ENCODE peak calls at places on chromosomes 11 and 22, in five cellular contexts. One of them, this sample, is unnamed.

GRCh38 chr11:128745296-128746183 is 51.7 kb downstream of the FLI1 start:
- DNase-seq in A549: no peak
- DNase-seq in HepG2: no peak
- DNase-seq in H1: no peak
- DNase-seq in K562: no peak
- DNase-seq in this sample: no peak

GRCh38 chr11:43832536-43832935 is 48.1 kb upstream of the ALKBH3 start:
- DNase-seq in H1: no peak
- DNase-seq in HepG2: no peak
- DNase-seq in A549: no peak
- DNase-seq in K562: no peak
- DNase-seq in this sample: no peak

GRCh38 chr11:120722539-120722938 is 211.0 kb downstream of the GRIK4 start:
- DNase-seq in HepG2: no peak
- DNase-seq in A549: no peak
- DNase-seq in K562: no peak
- DNase-seq in H1: no peak
- DNase-seq in this sample: no peak

GRCh38 chr22:29254283-29254653 is 13.5 kb downstream of the RHBDD3 start:
- DNase-seq in K562: no peak
- DNase-seq in HepG2: no peak
- DNase-seq in H1: no peak
- DNase-seq in A549: no peak
- DNase-seq in this sample: no peak

GRCh38 chr11:78161937-78162336 is 22.5 kb upstream of the ALG8 start:
- DNase-seq in A549: no peak
- DNase-seq in H1: no peak
- DNase-seq in K562: no peak
- DNase-seq in HepG2: no peak
- DNase-seq in this sample: no peak

GRCh38 chr11:115626414-115626813 is 122.2 kb upstream of the CADM1 start:
- DNase-seq in A549: no peak
- DNase-seq in K562: no peak
- DNase-seq in HepG2: no peak
- DNase-seq in H1: no peak
- DNase-seq in this sample: no peak

GRCh38 chr22:48299801-48300200 is 1527.9 kb downstream of the BRD1 start:
- DNase-seq in H1: no peak
- DNase-seq in K562: no peak
- DNase-seq in A549: no peak
- DNase-seq in HepG2: no peak
- DNase-seq in this sample: no peak

GRCh38 chr11:58905141-58905715 is 34.1 kb upstream of the GLYATL1 start:
- DNase-seq in K562: no peak
- DNase-seq in A549: no peak
- DNase-seq in H1: no peak
- DNase-seq in HepG2: no peak
- DNase-seq in this sample: no peak

GRCh38 chr11:114762437-114762836 is 84.1 kb downstream of the NXPE2 start:
- DNase-seq in HepG2: peak
- DNase-seq in H1: peak
- DNase-seq in A549: peak
- DNase-seq in K562: peak
- DNase-seq in this sample: no peak

GRCh38 chr11:120622189-120622912 is 110.8 kb downstream of the GRIK4 start:
- DNase-seq in H1: no peak
- DNase-seq in A549: peak
- DNase-seq in HepG2: no peak
- DNase-seq in K562: peak
- DNase-seq in this sample: no peak

GRCh38 chr11:58446294-58446693 is 4.3 kb upstream of the OR5B12 start:
- DNase-seq in K562: no peak
- DNase-seq in A549: no peak
- DNase-seq in H1: no peak
- DNase-seq in HepG2: no peak
- DNase-seq in this sample: no peak

GRCh38 chr11:108906826-108907225 is 242.0 kb downstream of the DDX10 start:
- DNase-seq in HepG2: no peak
- DNase-seq in A549: no peak
- DNase-seq in K562: no peak
- DNase-seq in H1: no peak
- DNase-seq in this sample: no peak

GRCh38 chr11:8011981-8012444 is 24.9 kb downstream of the EIF3F start:
- DNase-seq in H1: no peak
- DNase-seq in HepG2: no peak
- DNase-seq in K562: no peak
- DNase-seq in A549: no peak
- DNase-seq in this sample: no peak

GRCh38 chr11:7439921-7440320 is 45.4 kb upstream of the OLFML1 start:
- DNase-seq in A549: no peak
- DNase-seq in K562: no peak
- DNase-seq in HepG2: no peak
- DNase-seq in H1: no peak
- DNase-seq in this sample: no peak

GRCh38 chr11:112024178-112024777 is 930 bp upstream of the DLAT start:
- DNase-seq in HepG2: no peak
- DNase-seq in H1: no peak
- DNase-seq in A549: no peak
- DNase-seq in K562: peak
- DNase-seq in this sample: no peak

GRCh38 chr11:10818594-10818993 is 9.9 kb upstream of the EIF4G2 start:
- DNase-seq in HepG2: no peak
- DNase-seq in H1: no peak
- DNase-seq in K562: no peak
- DNase-seq in A549: peak
- DNase-seq in this sample: no peak

GRCh38 chr11:73227571-73228211 is 9.6 kb downstream of the P2RY2 start:
- DNase-seq in HepG2: no peak
- DNase-seq in H1: no peak
- DNase-seq in K562: peak
- DNase-seq in A549: no peak
- DNase-seq in this sample: no peak

GRCh38 chr11:22725079-22725478 is 58.7 kb downstream of the GAS2 start:
- DNase-seq in A549: no peak
- DNase-seq in H1: no peak
- DNase-seq in K562: no peak
- DNase-seq in HepG2: no peak
- DNase-seq in this sample: no peak

GRCh38 chr22:17085277-17086091 is 684 bp downstream of the IL17RA start:
- DNase-seq in H1: no peak
- DNase-seq in HepG2: no peak
- DNase-seq in A549: no peak
- DNase-seq in K562: peak
- DNase-seq in this sample: no peak

GRCh38 chr11:36376888-36377758 is 81.0 kb downstream of the PRR5L start:
- DNase-seq in HepG2: no peak
- DNase-seq in A549: peak
- DNase-seq in H1: peak
- DNase-seq in K562: no peak
- DNase-seq in this sample: no peak

GRCh38 chr22:30889268-30889995 is 79.1 kb downstream of the MORC2 start:
- DNase-seq in H1: no peak
- DNase-seq in HepG2: no peak
- DNase-seq in A549: no peak
- DNase-seq in K562: no peak
- DNase-seq in this sample: no peak

GRCh38 chr11:1384206-1384965 is 5.3 kb upstream of the BRSK2 start:
- DNase-seq in HepG2: no peak
- DNase-seq in K562: no peak
- DNase-seq in A549: no peak
- DNase-seq in H1: no peak
- DNase-seq in this sample: peak

GRCh38 chr11:79308429-79308828 is 132.4 kb downstream of the TENM4 start:
- DNase-seq in A549: no peak
- DNase-seq in H1: no peak
- DNase-seq in K562: no peak
- DNase-seq in HepG2: no peak
- DNase-seq in this sample: no peak

GRCh38 chr11:79309402-79309801 is 131.4 kb downstream of the TENM4 start:
- DNase-seq in HepG2: no peak
- DNase-seq in K562: no peak
- DNase-seq in H1: no peak
- DNase-seq in A549: no peak
- DNase-seq in this sample: no peak

GRCh38 chr11:79304599-79305212 is 136.1 kb downstream of the TENM4 start:
- DNase-seq in HepG2: no peak
- DNase-seq in K562: no peak
- DNase-seq in H1: no peak
- DNase-seq in A549: no peak
- DNase-seq in this sample: no peak
- TF ChIP-seq HDAC2 in HepG2: no peak
- TF ChIP-seq HDAC2 in K562: no peak
- TF ChIP-seq HDAC2 in H1: no peak
- TF ChIP-seq HDAC2 in A549: no peak
- TF ChIP-seq HDAC2 in this sample: no peak

GRCh38 chr22:23137468-23137867 is 4.3 kb downstream of the RSPH14 start:
- DNase-seq in H1: no peak
- DNase-seq in A549: no peak
- DNase-seq in K562: peak
- DNase-seq in HepG2: no peak
- DNase-seq in this sample: no peak

GRCh38 chr22:23140385-23140784 is 1.4 kb downstream of the RSPH14 start:
- DNase-seq in A549: no peak
- DNase-seq in HepG2: no peak
- DNase-seq in K562: no peak
- DNase-seq in H1: no peak
- DNase-seq in this sample: no peak

GRCh38 chr22:23142546-23143105 is 836 bp upstream of the RSPH14 start:
- DNase-seq in K562: no peak
- DNase-seq in A549: no peak
- DNase-seq in H1: no peak
- DNase-seq in HepG2: no peak
- DNase-seq in this sample: no peak

GRCh38 chr22:23137905-23138520 is 3.8 kb downstream of the RSPH14 start:
- DNase-seq in HepG2: no peak
- DNase-seq in H1: no peak
- DNase-seq in K562: no peak
- DNase-seq in A549: no peak
- DNase-seq in this sample: peak

DNA sequence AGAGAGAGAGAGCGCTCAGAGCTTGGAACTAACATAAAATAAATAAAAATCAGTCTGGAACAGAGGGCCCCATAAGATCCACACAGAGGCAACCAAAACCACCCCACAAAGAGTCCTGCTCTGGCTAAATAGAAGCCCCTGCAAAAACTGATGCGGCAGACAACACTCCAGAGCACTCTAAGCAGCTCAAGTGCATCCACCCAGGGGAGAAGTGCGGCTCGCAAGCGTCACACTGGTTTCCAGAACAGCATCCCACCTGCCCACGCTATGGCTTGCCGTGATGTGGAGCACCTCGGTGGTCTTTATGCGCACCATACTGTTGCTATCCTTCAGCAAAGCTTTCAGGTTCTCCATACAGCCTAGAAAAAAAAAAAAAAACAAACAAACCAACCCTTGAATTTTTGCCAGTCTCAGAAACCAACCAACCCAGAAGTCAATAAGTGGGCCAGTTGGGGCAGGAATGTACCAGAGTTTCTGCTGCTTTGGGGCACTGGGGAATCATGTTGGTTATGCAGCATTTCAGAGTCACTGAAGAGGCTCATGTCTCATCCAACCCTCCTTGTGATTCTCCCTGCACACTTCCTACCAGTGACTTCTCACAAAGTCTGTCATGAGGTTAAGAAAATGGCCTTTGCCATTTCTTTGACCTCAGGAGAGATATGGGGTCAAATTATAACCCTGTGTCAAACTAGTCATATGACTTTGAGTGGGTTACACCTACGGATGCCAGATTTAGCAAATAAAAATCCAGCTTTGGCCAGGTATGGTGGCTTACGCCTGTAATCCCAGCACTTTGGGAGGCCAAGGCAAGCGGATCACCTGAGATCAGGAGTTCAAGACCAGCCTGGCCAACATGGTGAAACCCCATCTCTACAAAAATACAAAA is 3.0 kb downstream of the RSPH14 start:
- DNase-seq in K562: peak
- DNase-seq in A549: no peak
- DNase-seq in H1: no peak
- DNase-seq in HepG2: no peak
- DNase-seq in this sample: no peak
- TF ChIP-seq HDAC2 in K562: no peak
- TF ChIP-seq HDAC2 in A549: no peak
- TF ChIP-seq HDAC2 in H1: no peak
- TF ChIP-seq HDAC2 in HepG2: no peak
- TF ChIP-seq HDAC2 in this sample: no peak

GRCh38 chr22:41966607-41967240 is 2.5 kb upstream of the SEPTIN3 start:
- DNase-seq in A549: peak
- DNase-seq in K562: peak
- DNase-seq in H1: no peak
- DNase-seq in HepG2: peak
- DNase-seq in this sample: peak

GRCh38 chr22:41966225-41966606 is 3.0 kb upstream of the SEPTIN3 start:
- DNase-seq in A549: no peak
- DNase-seq in K562: no peak
- DNase-seq in H1: no peak
- DNase-seq in HepG2: no peak
- DNase-seq in this sample: no peak

GRCh38 chr22:41968601-41969000 is 642 bp upstream of the SEPTIN3 start:
- DNase-seq in K562: no peak
- DNase-seq in A549: no peak
- DNase-seq in H1: no peak
- DNase-seq in HepG2: peak
- DNase-seq in this sample: no peak

GRCh38 chr22:41964106-41964494 is 5.1 kb upstream of the SEPTIN3 start:
- DNase-seq in HepG2: no peak
- DNase-seq in K562: no peak
- DNase-seq in A549: no peak
- DNase-seq in H1: no peak
- DNase-seq in this sample: no peak

DNA sequence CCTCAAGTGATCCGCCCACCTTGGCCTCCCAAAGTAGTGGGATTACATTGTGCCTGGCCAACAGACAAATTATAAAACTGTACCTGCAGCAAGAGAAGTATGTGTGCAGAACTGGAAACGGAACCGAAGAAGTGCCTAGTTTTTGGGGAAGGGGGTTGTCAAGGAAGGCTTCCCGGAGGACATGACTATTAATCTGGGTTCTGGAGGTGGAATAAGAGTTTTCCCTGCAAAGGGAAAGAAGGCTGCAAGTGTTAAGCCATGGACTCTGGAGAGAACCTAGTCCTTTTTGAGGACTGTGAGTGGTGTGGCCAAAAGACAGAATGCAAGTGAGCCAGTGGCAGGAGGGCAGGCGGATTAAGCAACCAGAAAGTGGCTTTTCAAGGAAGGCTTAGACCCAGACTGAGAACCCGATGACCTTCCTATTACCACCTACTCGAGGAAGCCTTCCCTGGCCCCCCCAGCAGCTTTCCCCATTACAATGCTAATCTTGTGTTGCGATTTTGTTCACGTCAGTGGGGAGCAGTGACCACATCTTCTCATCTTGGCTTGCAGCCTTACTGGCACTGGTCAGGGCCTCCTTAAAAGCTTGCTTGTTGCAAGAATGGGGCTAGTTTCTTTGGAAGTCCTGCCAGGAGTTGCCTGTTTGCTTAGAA is 5.7 kb upstream of the SEPTIN3 start:
- DNase-seq in K562: no peak
- DNase-seq in H1: no peak
- DNase-seq in HepG2: no peak
- DNase-seq in A549: no peak
- DNase-seq in this sample: no peak
- TF ChIP-seq HDAC2 in K562: no peak
- TF ChIP-seq HDAC2 in H1: no peak
- TF ChIP-seq HDAC2 in HepG2: no peak
- TF ChIP-seq HDAC2 in A549: no peak
- TF ChIP-seq HDAC2 in this sample: no peak

GRCh38 chr11:95768521-95768920 is 21.1 kb downstream of the FAM76B start:
- DNase-seq in K562: no peak
- DNase-seq in H1: no peak
- DNase-seq in HepG2: no peak
- DNase-seq in A549: no peak
- DNase-seq in this sample: no peak
- TF ChIP-seq HDAC2 in K562: no peak
- TF ChIP-seq HDAC2 in H1: no peak
- TF ChIP-seq HDAC2 in HepG2: no peak
- TF ChIP-seq HDAC2 in A549: no peak
- TF ChIP-seq HDAC2 in this sample: no peak

This sample was measured in GM12878.